ENCODE peak calls at places on chromosome 3, in eight cellular contexts. M is lower lobe of right lung, Z is B cell, G is Calu3, V is right lobe of liver, R is nephron progenitor cell, J is ovary, A is PC-3. I is an unnamed sample.

GRCh38 chr3:72143322-72143721 is 358.4 kb upstream of the PROK2 start:
- DNase-seq in M (no peak), Z (no peak), G (no peak), V (no peak), R (no peak), J (no peak), A (peak; percentile 70), I (no peak)

GRCh38 chr3:56787784-56788256 is 13.9 kb downstream of the ARHGEF3 start:
- DNase-seq in M (no peak), Z (no peak), G (no peak), V (no peak), R (no peak), J (no peak), A (no peak), I (no peak)

GRCh38 chr3:52982839-52983238 is 63.0 kb downstream of the SFMBT1 start:
- DNase-seq in M (no peak), Z (no peak), G (no peak), V (no peak), R (no peak), J (no peak), A (peak; percentile 30), I (no peak)

GRCh38 chr3:176776622-176777021 is 420.7 kb downstream of the TBL1XR1 start:
- DNase-seq in M (no peak), Z (no peak), G (no peak), V (no peak), R (no peak), J (no peak), A (no peak), I (no peak)

GRCh38 chr3:33544126-33544525 is 103.9 kb upstream of the UBP1 start:
- DNase-seq in M (no peak), Z (no peak), G (no peak), V (no peak), R (no peak), J (no peak), A (no peak), I (no peak)

GRCh38 chr3:172749201-172749965 is 1.1 kb upstream of the ECT2 start:
- DNase-seq in M (no peak), Z (no peak), G (peak; percentile 80), V (no peak), R (no peak), J (no peak), A (peak; percentile 98), I (no peak)

GRCh38 chr3:11546657-11547302 is 96.9 kb downstream of the VGLL4 start:
- DNase-seq in M (no peak), Z (no peak), G (no peak), V (no peak), R (no peak), J (peak; percentile 9), A (no peak), I (no peak)

GRCh38 chr3:186826978-186827857 is 15.3 kb upstream of the ADIPOQ start:
- DNase-seq in M (peak; percentile 89), Z (peak; percentile 99), G (peak; percentile 96), V (peak; percentile 90), R (peak; percentile 87), J (peak; percentile 78), A (peak; percentile 92), I (peak; percentile 69)

GRCh38 chr3:14194865-14195264 is 16.2 kb downstream of the LSM3 start:
- DNase-seq in M (no peak), Z (no peak), G (no peak), V (no peak), R (no peak), J (no peak), A (no peak), I (no peak)

GRCh38 chr3:156300929-156301806 is 180.8 kb downstream of the KCNAB1 start:
- DNase-seq in M (no peak), Z (no peak), G (no peak), V (no peak), R (no peak), J (no peak), A (no peak), I (no peak)

GRCh38 chr3:149816986-149817385 is 4.0 kb downstream of the RNF13 start:
- DNase-seq in M (no peak), Z (no peak), G (no peak), V (no peak), R (no peak), J (no peak), A (peak; percentile 70), I (no peak)

GRCh38 chr3:99250821-99251355 is 349.4 kb upstream of the DCBLD2 start:
- DNase-seq in M (no peak), Z (no peak), G (no peak), V (no peak), R (no peak), J (no peak), A (no peak), I (no peak)

GRCh38 chr3:48301814-48302194 is 31.7 kb downstream of the SPINK8 start:
- DNase-seq in M (peak; percentile 48), Z (peak; percentile 21), G (peak; percentile 28), V (peak; percentile 31), R (no peak), J (peak; percentile 42), A (peak; percentile 49), I (no peak)

GRCh38 chr3:127112796-127113570 is 79.9 kb upstream of the PRR23E start:
- DNase-seq in M (no peak), Z (no peak), G (no peak), V (no peak), R (no peak), J (no peak), A (peak; percentile 60), I (no peak)

GRCh38 chr3:23644741-23645140 is 161.0 kb upstream of the UBE2E1 start:
- DNase-seq in M (no peak), Z (no peak), G (no peak), V (no peak), R (no peak), J (no peak), A (no peak), I (no peak)

GRCh38 chr3:187208159-187208558 is 10.9 kb downstream of the RTP1 start:
- DNase-seq in M (no peak), Z (no peak), G (peak; percentile 64), V (no peak), R (no peak), J (no peak), A (peak; percentile 93), I (no peak)

GRCh38 chr3:108806316-108806715 is 16.3 kb upstream of the TRAT1 start:
- DNase-seq in M (no peak), Z (no peak), G (no peak), V (no peak), R (no peak), J (no peak), A (no peak), I (no peak)

GRCh38 chr3:155497930-155498647 is 204.6 kb upstream of the STRIT1 start:
- DNase-seq in M (no peak), Z (no peak), G (no peak), V (no peak), R (no peak), J (no peak), A (peak; percentile 85), I (no peak)

GRCh38 chr3:17664923-17665322 is 77.5 kb downstream of the TBC1D5 start:
- DNase-seq in M (no peak), Z (peak; percentile 14), G (no peak), V (no peak), R (no peak), J (no peak), A (no peak), I (no peak)

GRCh38 chr3:108076564-108076963 is 14.3 kb downstream of the CD47 start:
- DNase-seq in M (no peak), Z (no peak), G (no peak), V (no peak), R (no peak), J (no peak), A (peak; percentile 55), I (no peak)

GRCh38 chr3:11269007-11269406 is 3.2 kb upstream of the ATG7 start:
- DNase-seq in M (no peak), Z (no peak), G (no peak), V (no peak), R (no peak), J (no peak), A (no peak), I (no peak)

GRCh38 chr3:123086110-123086642 is 19.4 kb downstream of the PDIA5 start:
- DNase-seq in M (no peak), Z (no peak), G (no peak), V (no peak), R (no peak), J (no peak), A (peak; percentile 19), I (no peak)

GRCh38 chr3:191387441-191388077 is 57.2 kb upstream of the UTS2B start:
- DNase-seq in M (no peak), Z (no peak), G (no peak), V (no peak), R (no peak), J (no peak), A (no peak), I (no peak)

DNA sequence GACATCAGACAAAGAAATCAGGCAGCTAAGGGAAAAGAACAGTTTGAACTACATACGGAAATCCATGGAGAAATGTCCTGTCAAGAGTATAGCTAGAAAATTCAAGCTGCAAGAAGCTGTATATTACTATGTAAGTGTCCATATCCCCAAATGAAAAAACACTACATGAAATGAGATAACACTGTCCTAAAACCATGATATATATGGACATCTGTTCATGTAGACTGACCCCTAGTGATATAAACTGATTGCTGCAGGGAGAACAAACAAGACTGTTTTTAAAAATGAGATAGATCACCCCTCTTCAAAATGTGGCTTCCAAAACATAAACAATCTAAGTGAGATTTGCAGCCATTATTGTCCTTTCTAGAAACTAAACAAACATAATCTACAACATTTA is 985.6 kb downstream of the EPHA3 start:
- DNase-seq in M (no peak), Z (no peak), G (no peak), V (no peak), R (no peak), J (no peak), A (peak; percentile 49), I (no peak)
- TF ChIP-seq CTCF in M (peak; percentile 40), Z (no peak), G (no peak), V (peak; percentile 43), R (peak; percentile 50), J (no peak), A (peak; percentile 82), I (peak; percentile 66)

GRCh38 chr3:179837374-179837773 is 184.5 kb downstream of the USP13 start:
- DNase-seq in M (no peak), Z (no peak), G (no peak), V (no peak), R (no peak), J (no peak), A (no peak), I (no peak)
- TF ChIP-seq CTCF in M (no peak), Z (no peak), G (no peak), V (no peak), R (no peak), J (no peak), A (no peak), I (no peak)

GRCh38 chr3:65974505-65974904 is 64.2 kb downstream of the MAGI1 start:
- DNase-seq in M (no peak), Z (no peak), G (no peak), V (no peak), R (no peak), J (no peak), A (no peak), I (no peak)
- TF ChIP-seq CTCF in M (no peak), Z (no peak), G (no peak), V (no peak), R (no peak), J (no peak), A (no peak), I (no peak)

DNA sequence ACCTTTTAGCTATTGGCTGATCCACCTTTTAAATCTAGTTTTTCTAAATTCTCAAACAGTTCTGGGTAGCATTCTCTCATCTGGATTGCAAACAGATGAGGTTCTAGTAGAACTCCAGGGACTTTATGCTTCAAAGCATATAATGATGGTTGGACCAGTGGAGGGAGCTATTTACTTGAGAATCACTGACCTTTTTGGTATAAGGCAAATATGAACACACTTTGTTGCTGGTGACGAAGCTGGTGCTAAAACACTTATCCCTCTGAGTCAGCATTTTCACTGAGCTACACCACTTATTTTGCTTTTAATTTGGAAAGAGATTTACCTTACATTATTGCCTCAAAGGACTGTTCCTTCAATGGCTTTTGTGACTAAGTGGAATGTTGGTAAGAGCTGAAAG is 58.6 kb upstream of the SLITRK3 start:
- DNase-seq in M (no peak), Z (no peak), G (peak; percentile 42), V (no peak), R (no peak), J (no peak), A (peak; percentile 69), I (no peak)
- TF ChIP-seq CTCF in M (no peak), Z (no peak), G (peak; percentile 57), V (peak; percentile 52), R (peak; percentile 10), J (no peak), A (peak; percentile 69), I (peak; percentile 22)